ENCODE peak calls at places on chromosomes 5 and 9, in nine cellular contexts. P is pulmonary artery endothelial cell, J is esophagus muscularis mucosa, R is NCI-H345, E is kidney glomerular epithelial cell, F is bronchial epithelial cell, Y is GM10248, O is pancreas, W is GM18507. C is an unnamed sample.

GRCh38 chr5:170986598-170986997 is 124.8 kb downstream of the RANBP17 start:
- DNase-seq in J (no peak), E (peak; percentile 9), Y (no peak), P (peak; percentile 17), O (no peak), R (no peak), W (no peak), F (peak; percentile 35), C (no peak)

GRCh38 chr5:113520429-113520828 is 6.9 kb downstream of the YTHDC2 start:
- DNase-seq in R (no peak), Y (peak; percentile 24), P (no peak), W (no peak), O (no peak), F (peak; percentile 44), J (no peak), E (no peak), C (no peak)

GRCh38 chr5:173229966-173230740 is 4.9 kb downstream of the NKX2-5 start:
- DNase-seq in W (no peak), Y (no peak), P (no peak), F (no peak), R (no peak), J (no peak), O (no peak), E (no peak), C (no peak)

GRCh38 chr9:5630038-5630507 is 1.2 kb downstream of the RIC1 start:
- DNase-seq in P (no peak), F (peak; percentile 44), J (no peak), W (no peak), O (no peak), E (peak; percentile 48), Y (no peak), R (peak; percentile 13), C (no peak)

GRCh38 chr5:157476699-157477408 is 16.8 kb downstream of the NIPAL4 start:
- DNase-seq in O (no peak), R (peak; percentile 71), F (peak; percentile 65), Y (peak; percentile 72), E (peak; percentile 50), P (peak; percentile 13), W (peak; percentile 47), J (no peak), C (peak; percentile 56)

GRCh38 chr5:17020586-17021362 is 84.7 kb upstream of the MYO10 start:
- DNase-seq in Y (no peak), F (no peak), W (no peak), J (no peak), R (no peak), E (no peak), O (no peak), P (no peak), C (no peak)

GRCh38 chr5:78930742-78931141 is 54.4 kb downstream of the ARSB start:
- DNase-seq in E (no peak), W (no peak), O (no peak), R (no peak), J (no peak), F (no peak), Y (no peak), P (no peak), C (peak; percentile 52)

GRCh38 chr9:135002336-135002735 is 84.6 kb upstream of the FCN1 start:
- DNase-seq in F (no peak), O (no peak), E (no peak), Y (no peak), W (no peak), P (no peak), R (no peak), J (no peak), C (no peak)

GRCh38 chr9:91714020-91714721 is 235.9 kb downstream of the ROR2 start:
- DNase-seq in F (peak; percentile 18), W (no peak), R (no peak), E (peak; percentile 40), J (no peak), O (peak; percentile 94), P (no peak), Y (no peak), C (peak; percentile 83)